ENCODE peak calls at places on chromosomes 11 and 22, in four cellular contexts. G is head of caudate nucleus, B is type B pancreatic cell, X is HFF-Myc. U is an unnamed sample.

GRCh38 chr11:128021304-128022006 is 565.9 kb downstream of the ETS1 start:
- DNase-seq in G (no peak), X (no peak), B (no peak), U (no peak)

GRCh38 chr11:70421123-70421522 is 22.8 kb downstream of the CTTN start:
- DNase-seq in B (no peak), X (no peak), G (no peak), U (no peak)

GRCh38 chr11:5553347-5553746 is 5.0 kb upstream of the OR52H1 start:
- DNase-seq in X (no peak), B (no peak), G (no peak), U (no peak)

GRCh38 chr11:90630176-90630575 is 407.3 kb upstream of the CHORDC1 start:
- DNase-seq in G (no peak), X (no peak), B (no peak), U (no peak)

GRCh38 chr22:22839570-22840314 is 47.9 kb upstream of the IGLL5 start:
- DNase-seq in B (no peak), X (no peak), G (no peak), U (no peak)

GRCh38 chr11:62077136-62077535 is 46.7 kb upstream of the INCENP start:
- DNase-seq in X (no peak), B (no peak), G (no peak), U (no peak)

GRCh38 chr22:33922268-33922667 is 2.0 kb upstream of the LARGE1 start:
- DNase-seq in B (peak), X (no peak), G (no peak), U (no peak)

GRCh38 chr11:12239396-12240298 is 129.3 kb downstream of the MICAL2 start:
- DNase-seq in B (no peak), G (no peak), X (no peak), U (peak)

GRCh38 chr11:26896716-26897115 is 97.2 kb upstream of the FIBIN start:
- DNase-seq in B (no peak), X (no peak), G (no peak), U (no peak)

GRCh38 chr11:2512431-2513407 is 67.9 kb downstream of the KCNQ1 start:
- DNase-seq in B (peak), X (no peak), G (no peak), U (no peak)

GRCh38 chr11:134341805-134342571 is 10.2 kb downstream of the GLB1L2 start:
- DNase-seq in B (no peak), G (no peak), X (no peak), U (no peak)

GRCh38 chr22:24005201-24005600 is at the start of gene GSTT4:
- DNase-seq in X (no peak), G (no peak), B (no peak), U (no peak)

GRCh38 chr11:46668480-46669085 is 31.8 kb downstream of the ARHGAP1 start:
- DNase-seq in X (no peak), B (no peak), G (no peak), U (no peak)

GRCh38 chr11:43504316-43504950 is 145.7 kb downstream of the TTC17 start:
- DNase-seq in B (no peak), X (no peak), G (no peak), U (peak)

GRCh38 chr11:118359295-118359958 is at the start of gene UBE4A:
- DNase-seq in X (peak), G (peak), B (peak), U (peak)

GRCh38 chr11:3147257-3147619 is 17.9 kb downstream of the OSBPL5 start:
- DNase-seq in G (no peak), X (no peak), B (no peak), U (no peak)

GRCh38 chr11:60950933-60951610 is 904 bp downstream of the SLC15A3 start:
- DNase-seq in X (no peak), G (no peak), B (no peak), U (no peak)

GRCh38 chr11:112175596-112175947 is 260 bp downstream of the BCO2 start:
- DNase-seq in X (no peak), G (no peak), B (no peak), U (no peak)

GRCh38 chr11:2415601-2416380 is 15.2 kb downstream of the TSSC4 start:
- DNase-seq in X (no peak), B (no peak), G (no peak), U (no peak)

GRCh38 chr11:128409476-128409875 is 177.9 kb downstream of the ETS1 start:
- DNase-seq in B (no peak), G (no peak), X (no peak), U (no peak)

GRCh38 chr22:24066872-24067271 is 55.8 kb downstream of the CABIN1 start:
- DNase-seq in B (no peak), G (no peak), X (no peak), U (no peak)

GRCh38 chr11:80146231-80146630 is 705.4 kb upstream of the TENM4 start:
- DNase-seq in G (no peak), B (no peak), X (no peak), U (peak)

GRCh38 chr11:34395916-34396555 is 38.2 kb upstream of the ABTB2 start:
- DNase-seq in X (peak), B (no peak), G (no peak), U (no peak)

GRCh38 chr11:123173040-123173855 is 21.8 kb downstream of the CLMP start:
- DNase-seq in B (no peak), G (no peak), X (peak), U (no peak)

GRCh38 chr11:46277313-46277622 is 194 bp upstream of the CREB3L1 start:
- DNase-seq in X (no peak), G (no peak), B (no peak), U (no peak)

GRCh38 chr11:7548659-7549283 is 35.0 kb downstream of the PPFIBP2 start:
- DNase-seq in G (no peak), X (no peak), B (no peak), U (peak)

GRCh38 chr11:18650353-18650752 is 16.2 kb upstream of the SPTY2D1 start:
- DNase-seq in B (no peak), X (no peak), G (no peak), U (no peak)